ENCODE peak calls at places on chromosomes 2 and 18, in four cellular contexts. L is A549, I is GM12878, C is K562. M is an unnamed sample.
A peak's percentile ranks its signal among the peaks of the same experiment; 100 is the strongest.

GRCh38 chr2:127361929-127362328 is 25.8 kb downstream of the MAP3K2 start:
- DNase-seq in L (no peak), I (no peak), C (no peak), M (no peak)

GRCh38 chr2:130357864-130358263 is 2.0 kb downstream of the PTPN18 start:
- DNase-seq in L (no peak), I (no peak), C (no peak), M (no peak)

GRCh38 chr2:191806396-191806795 is 40.5 kb downstream of the CAVIN2 start:
- DNase-seq in L (no peak), I (no peak), C (no peak), M (no peak)

GRCh38 chr18:73724908-73725307 is 422.7 kb downstream of the FBXO15 start:
- DNase-seq in L (no peak), I (no peak), C (no peak), M (no peak)

GRCh38 chr18:79739440-79739778 is 58.3 kb upstream of the KCNG2 start:
- DNase-seq in L (no peak), I (no peak), C (no peak), M (no peak)

GRCh38 chr2:133434962-133435668 is 133.1 kb downstream of the NCKAP5 start:
- DNase-seq in L (peak; percentile 53), I (no peak), C (no peak), M (no peak)

GRCh38 chr2:78890940-78891339 is 134.6 kb upstream of the REG3G start:
- DNase-seq in L (no peak), I (no peak), C (no peak), M (no peak)

GRCh38 chr2:104701471-104701911 is 152.4 kb upstream of the POU3F3 start:
- DNase-seq in L (no peak), I (no peak), C (no peak), M (no peak)

GRCh38 chr2:18518116-18519111 is 42.0 kb downstream of the RDH14 start:
- DNase-seq in L (no peak), I (no peak), C (no peak), M (no peak)

GRCh38 chr2:159615936-159616733 is at the start of gene BAZ2B:
- DNase-seq in L (peak; percentile 31), I (no peak), C (peak; percentile 61), M (peak; percentile 80)

GRCh38 chr2:224594840-224595239 is 9.7 kb upstream of the CUL3 start:
- DNase-seq in L (no peak), I (no peak), C (no peak), M (no peak)

GRCh38 chr2:214066847-214067246 is 344.0 kb upstream of the VWC2L start:
- DNase-seq in L (no peak), I (no peak), C (no peak), M (no peak)

GRCh38 chr2:197435598-197436435 is 989 bp upstream of the SF3B1 start:
- DNase-seq in L (no peak), I (no peak), C (no peak), M (no peak)

GRCh38 chr18:37617623-37618022 is 52.0 kb upstream of the CELF4 start:
- DNase-seq in L (no peak), I (no peak), C (no peak), M (no peak)

GRCh38 chr2:174431902-174432301 is 36.4 kb downstream of the SCRN3 start:
- DNase-seq in L (no peak), I (no peak), C (no peak), M (no peak)

GRCh38 chr2:3492951-3493609 is 26.3 kb downstream of the ADI1 start:
- DNase-seq in L (no peak), I (no peak), C (no peak), M (peak; percentile 90)

GRCh38 chr2:26946841-26947784 is 23.3 kb upstream of the MAPRE3 start:
- DNase-seq in L (no peak), I (no peak), C (no peak), M (peak; percentile 50)

GRCh38 chr2:241810304-241811208 is 1.6 kb downstream of the NEU4 start:
- DNase-seq in L (no peak), I (no peak), C (no peak), M (no peak)

GRCh38 chr2:54041135-54041534 is 70.3 kb upstream of the PSME4 start:
- DNase-seq in L (no peak), I (no peak), C (no peak), M (no peak)

GRCh38 chr18:34783485-34783884 is 73.4 kb downstream of the DTNA start:
- DNase-seq in L (no peak), I (no peak), C (no peak), M (no peak)

GRCh38 chr18:12053312-12053711 is 40.3 kb upstream of the ANKRD62 start:
- DNase-seq in L (no peak), I (no peak), C (no peak), M (peak; percentile 64)

GRCh38 chr18:12052866-12053265 is 40.8 kb upstream of the ANKRD62 start:
- DNase-seq in L (no peak), I (no peak), C (no peak), M (no peak)

GRCh38 chr18:12048010-12048826 is 45.4 kb upstream of the ANKRD62 start:
- DNase-seq in L (no peak), I (no peak), C (no peak), M (no peak)

GRCh38 chr18:12048827-12049175 is 44.8 kb upstream of the ANKRD62 start:
- DNase-seq in L (no peak), I (no peak), C (no peak), M (no peak)

DNA sequence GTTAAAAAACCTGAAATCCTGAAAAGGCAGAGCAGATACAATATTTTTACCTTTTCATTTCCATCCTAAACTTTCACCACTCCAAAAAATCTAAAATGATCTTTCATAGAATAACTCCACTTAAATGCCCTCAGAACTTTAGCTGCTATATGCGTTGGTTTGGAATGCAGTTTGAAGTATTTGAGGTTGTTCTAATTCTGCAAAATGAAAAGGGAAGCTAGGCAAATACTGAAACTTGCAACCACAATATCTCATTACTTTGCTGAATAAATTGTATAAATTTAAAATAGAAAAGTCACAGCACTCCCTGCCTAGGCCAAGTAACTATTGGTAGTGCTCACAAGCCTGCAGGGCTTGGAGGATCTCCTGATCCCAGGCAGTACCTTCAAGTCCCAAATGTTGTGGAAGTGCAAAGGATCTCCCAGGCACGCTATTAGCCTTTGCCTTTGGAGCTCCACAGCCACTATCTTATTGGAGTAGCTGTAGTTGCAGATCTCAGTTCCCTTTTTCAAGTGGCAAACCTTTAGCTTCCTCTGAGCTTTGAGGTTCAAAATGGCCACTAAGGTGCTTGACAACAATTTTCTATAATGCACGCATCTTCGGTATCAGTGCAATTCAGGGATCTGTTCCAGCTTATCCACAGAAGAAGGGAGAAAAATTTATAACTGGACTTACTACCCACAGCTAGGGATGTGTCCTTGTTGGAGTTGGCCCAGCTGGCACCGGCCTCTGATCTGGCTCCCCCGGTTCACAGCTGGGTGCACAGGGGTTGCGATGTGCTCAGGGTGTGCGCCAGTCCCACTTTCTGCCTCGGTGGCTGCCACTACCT is 43.4 kb upstream of the ANKRD62 start:
- DNase-seq in L (no peak), I (peak; percentile 59), C (no peak), M (peak; percentile 38)
- H3K4me3 ChIP-seq in L (no peak overlapping the region), I (peak overlapping the region; percentile 24), C (no peak overlapping the region), M (no peak overlapping the region)

DNA sequence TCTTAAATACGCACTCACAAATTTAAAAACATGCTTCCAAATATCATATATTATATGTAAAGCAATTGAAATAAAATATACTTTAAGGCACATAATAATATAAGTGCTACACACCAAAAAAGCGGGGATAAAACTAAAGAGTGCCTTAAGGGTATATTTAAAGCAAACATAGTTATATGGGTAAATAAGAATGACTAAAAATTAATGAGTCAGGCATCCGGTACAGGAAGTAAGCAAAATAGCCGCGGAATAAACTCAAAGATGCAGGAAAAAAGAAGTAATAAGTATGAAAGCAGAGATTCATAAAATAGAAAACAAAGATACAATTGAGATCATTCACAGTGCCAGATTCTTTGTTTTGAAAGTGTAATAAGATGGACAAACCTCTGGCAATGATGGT is 503.5 kb upstream of the SOX11 start:
- DNase-seq in L (no peak), I (no peak), C (no peak), M (no peak)
- TF ChIP-seq MYC in L (no peak), I (no peak), C (no peak), M (no peak)

GRCh38 chr2:8239402-8240127 is 442.3 kb upstream of the ID2 start:
- DNase-seq in L (no peak), I (no peak), C (no peak), M (no peak)

GRCh38 chr2:8243748-8244147 is 438.1 kb upstream of the ID2 start:
- DNase-seq in L (no peak), I (no peak), C (no peak), M (no peak)

GRCh38 chr2:8244634-8245033 is 437.2 kb upstream of the ID2 start:
- DNase-seq in L (no peak), I (no peak), C (no peak), M (peak; percentile 93)

GRCh38 chr2:8241317-8241716 is 440.5 kb upstream of the ID2 start:
- DNase-seq in L (no peak), I (no peak), C (no peak), M (no peak)

DNA sequence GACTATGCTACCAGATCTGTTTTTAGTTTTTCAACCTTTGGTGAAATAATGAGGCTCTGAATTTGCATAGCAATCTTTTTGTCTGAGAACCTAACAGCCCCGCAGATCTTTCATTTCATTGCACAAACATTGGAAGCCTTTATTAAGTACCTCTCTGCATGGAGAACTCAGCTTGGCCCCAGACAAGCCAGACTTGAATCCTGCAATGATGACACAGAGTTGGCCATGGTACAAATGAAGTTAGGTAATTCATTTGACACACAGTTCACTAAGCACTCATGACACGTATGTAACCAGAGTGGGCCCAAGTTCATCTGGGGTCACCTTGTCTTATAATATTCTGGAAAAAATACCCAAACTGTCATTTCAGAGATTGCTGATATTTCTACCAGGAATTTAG is 439.1 kb upstream of the ID2 start:
- DNase-seq in L (no peak), I (no peak), C (no peak), M (no peak)
- H3K4me3 ChIP-seq in L (no peak overlapping the region), I (no peak overlapping the region), C (no peak overlapping the region), M (no peak overlapping the region)

DNA sequence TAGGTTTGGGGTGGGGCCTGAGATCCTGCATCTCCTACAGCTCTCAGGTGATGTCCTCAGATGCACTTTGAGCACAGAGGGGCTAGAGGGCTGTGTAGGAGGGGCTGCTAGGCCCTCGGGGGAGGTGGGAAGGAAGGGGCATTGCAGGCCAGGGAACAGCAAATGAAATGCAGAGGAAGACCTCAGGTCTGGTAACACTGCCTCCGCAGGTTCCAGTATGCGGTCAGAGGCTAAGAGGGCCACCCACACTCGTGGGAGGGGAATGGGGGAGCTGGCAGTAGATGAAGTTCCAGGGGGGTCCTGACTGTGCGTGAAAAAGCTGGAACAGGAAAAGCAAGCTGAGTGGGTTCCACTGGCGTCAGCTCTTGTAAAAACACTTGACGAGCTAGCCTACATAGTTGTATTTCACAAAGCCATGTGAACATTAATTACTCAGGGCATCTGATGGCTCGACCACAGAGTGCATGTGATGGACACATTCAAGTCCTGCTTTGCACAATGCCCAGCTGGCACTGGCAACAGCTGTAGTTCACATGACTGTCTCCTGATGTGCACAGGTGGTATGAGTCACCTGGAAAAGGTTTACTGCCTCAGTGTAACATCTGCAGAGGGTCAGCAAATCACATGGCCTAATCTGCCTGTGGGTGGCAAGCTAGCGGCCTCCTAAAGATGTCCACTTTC is 29.0 kb upstream of the PTPN4 start:
- DNase-seq in L (no peak), I (no peak), C (no peak), M (peak; percentile 16)
- TF ChIP-seq MYC in L (no peak), I (no peak), C (no peak), M (no peak)

GRCh38 chr2:201269764-201270163 is 9.4 kb downstream of the CASP8 start:
- DNase-seq in L (no peak), I (no peak), C (no peak), M (no peak)
- H3K4me3 ChIP-seq in L (no peak overlapping the region), I (no peak overlapping the region), C (no peak overlapping the region), M (no peak overlapping the region)

GRCh38 chr2:111702119-111702808 is 181.7 kb downstream of the ANAPC1 start:
- DNase-seq in L (peak; percentile 75), I (no peak), C (peak; percentile 79), M (peak; percentile 88)
- TF ChIP-seq MYC in L (no peak), I (no peak), C (no peak), M (no peak)

M was measured in NB4.